ENCODE peak calls at places on chromosomes 13 and 19, in six cellular contexts. J is stimulated activated CD4-positive, alpha-beta T cell treated with anti-CD3 and anti-CD28 coated beads, Interleukin-12 subunit alpha, Interleukin-12 subunit beta, amount 100 ng/mL, for 4 hours; Q is CD4-positive, alpha-beta T cell; Z is neural crest cell; C is PC-3; S is activated CD8-positive, alpha-beta T cell treated with anti-CD3 and anti-CD28 coated beads for 36 hours. H is an unnamed sample.

GRCh38 chr13:89363144-89363543 is 1692.0 kb downstream of the SLITRK5 start:
- DNase-seq in Q (no peak), J (no peak), S (no peak), C (no peak), Z (no peak), H (no peak)

GRCh38 chr13:51271528-51272070 is 49.4 kb downstream of the FAM124A start:
- DNase-seq in J (no peak), Z (no peak), C (no peak), S (no peak), Q (no peak), H (no peak)

GRCh38 chr13:73657821-73658540 is 476.2 kb downstream of the KLF12 start:
- DNase-seq in S (no peak), Q (no peak), C (no peak), Z (no peak), J (no peak), H (no peak)

GRCh38 chr13:46684287-46685001 is 112.5 kb downstream of the ESD start:
- DNase-seq in C (no peak), Z (no peak), S (no peak), J (no peak), Q (no peak), H (peak)

GRCh38 chr13:114140909-114141255 is 8.5 kb upstream of the RASA3 start:
- DNase-seq in Z (no peak), C (no peak), S (peak), Q (peak), J (no peak), H (no peak)

GRCh38 chr19:36182612-36183454 is 30.6 kb upstream of the COX7A1 start:
- DNase-seq in Z (no peak), C (peak), S (no peak), J (no peak), Q (no peak), H (peak)

GRCh38 chr13:32419862-32420261 is 8.1 kb downstream of the N4BP2L1 start:
- DNase-seq in C (no peak), Q (no peak), S (no peak), J (no peak), Z (no peak), H (no peak)

GRCh38 chr19:20661150-20661819 is at the start of gene ZNF626:
- DNase-seq in Q (peak), Z (peak), S (peak), C (peak), J (peak), H (peak)

GRCh38 chr13:24052547-24052981 is 108.0 kb upstream of the SPATA13 start:
- DNase-seq in C (no peak), Z (no peak), J (no peak), Q (no peak), S (no peak), H (no peak)

GRCh38 chr13:33340631-33341030 is 55.1 kb upstream of the STARD13 start:
- DNase-seq in S (no peak), Q (no peak), C (no peak), Z (no peak), J (no peak), H (no peak)

GRCh38 chr19:17037184-17037583 is 10.6 kb upstream of the CPAMD8 start:
- DNase-seq in Q (no peak), C (no peak), J (no peak), S (no peak), Z (no peak), H (no peak)

GRCh38 chr13:92640936-92641335 is 585.7 kb upstream of the GPC6 start:
- DNase-seq in J (no peak), Q (no peak), C (no peak), S (no peak), Z (no peak), H (no peak)

GRCh38 chr19:31110331-31110730 is 238.9 kb downstream of the TSHZ3 start:
- DNase-seq in S (peak), J (peak), C (no peak), Z (no peak), Q (peak), H (peak)

GRCh38 chr13:43405457-43405856 is 381.3 kb downstream of the ENOX1 start:
- DNase-seq in J (no peak), C (peak), Q (no peak), Z (no peak), S (no peak), H (peak)

GRCh38 chr19:41957838-41958366 is 1.2 kb downstream of the RABAC1 start:
- DNase-seq in J (no peak), Z (peak), Q (no peak), C (peak), S (peak), H (peak)

GRCh38 chr13:53873558-53873957 is 844.9 kb downstream of the OLFM4 start:
- DNase-seq in Q (no peak), J (no peak), Z (no peak), S (no peak), C (no peak), H (no peak)

GRCh38 chr19:11173516-11174155 is 18.1 kb upstream of the SPC24 start:
- DNase-seq in Q (no peak), J (no peak), Z (no peak), C (no peak), S (no peak), H (no peak)

GRCh38 chr13:101514695-101515275 is 62.3 kb downstream of the ITGBL1 start:
- DNase-seq in J (no peak), Z (peak), S (peak), Q (no peak), C (peak), H (peak)

GRCh38 chr13:71408416-71408815 is 458.6 kb downstream of the DACH1 start:
- DNase-seq in Z (no peak), Q (no peak), S (no peak), J (no peak), C (no peak), H (no peak)

GRCh38 chr13:91739751-91740150 is 341.3 kb downstream of the GPC5 start:
- DNase-seq in J (no peak), Q (no peak), Z (no peak), S (no peak), C (no peak), H (no peak)

GRCh38 chr13:102227696-102228095 is 174.2 kb downstream of the FGF14 start:
- DNase-seq in S (no peak), Z (no peak), C (no peak), Q (no peak), J (no peak), H (no peak)

GRCh38 chr13:50170447-50171037 is 155.3 kb downstream of the KCNRG start:
- DNase-seq in Q (no peak), Z (no peak), S (no peak), J (no peak), C (peak), H (peak)

GRCh38 chr19:54196514-54196913 is 4.1 kb upstream of the RPS9 start:
- DNase-seq in C (no peak), J (no peak), Z (no peak), Q (no peak), S (no peak), H (no peak)

GRCh38 chr13:82766732-82767321 is 1115.4 kb downstream of the SLITRK1 start:
- DNase-seq in J (no peak), S (no peak), Q (no peak), C (no peak), Z (no peak), H (no peak)

H was measured in M059J.